ENCODE peak calls at places on chromosomes 3 and 15, in eight cellular contexts. B, Y, O, J, I, X, T and N are unnamed samples.

GRCh38 chr3:178236555-178237277 is 299.5 kb upstream of the KCNMB2 start:
- DNase-seq in X (no peak), O (no peak), Y (no peak), B (no peak), T (peak), J (no peak), I (no peak), N (no peak)

GRCh38 chr15:95262866-95263564 is 1031.7 kb downstream of the MCTP2 start:
- DNase-seq in I (no peak), O (no peak), J (no peak), T (no peak), Y (no peak), B (no peak), X (no peak), N (no peak)

GRCh38 chr15:62857411-62857853 is 185.1 kb upstream of the TPM1 start:
- DNase-seq in I (no peak), B (no peak), Y (peak), O (no peak), J (no peak), X (no peak), T (peak), N (no peak)

GRCh38 chr15:31034152-31034551 is 42.7 kb upstream of the MTMR10 start:
- DNase-seq in X (peak), J (peak), Y (no peak), B (no peak), T (peak), I (no peak), O (no peak), N (no peak)

GRCh38 chr3:182035324-182035723 is 323.6 kb downstream of the SOX2 start:
- DNase-seq in Y (no peak), J (no peak), I (no peak), T (no peak), O (peak), B (no peak), X (no peak), N (no peak)

GRCh38 chr15:70259030-70259424 is 161.3 kb upstream of the TLE3 start:
- DNase-seq in X (peak), B (no peak), T (no peak), Y (no peak), I (no peak), O (no peak), J (peak), N (no peak)

GRCh38 chr15:100999369-100999768 is 80.2 kb downstream of the LRRK1 start:
- DNase-seq in Y (no peak), J (no peak), B (no peak), I (no peak), X (no peak), O (no peak), T (peak), N (no peak)

GRCh38 chr3:57972421-57973111 is 35.7 kb upstream of the FLNB start:
- DNase-seq in Y (no peak), X (peak), O (no peak), J (no peak), I (no peak), T (peak), B (no peak), N (peak)

GRCh38 chr3:88626426-88627120 is 476.8 kb downstream of the C3orf38 start:
- DNase-seq in J (no peak), Y (no peak), O (no peak), I (no peak), X (no peak), B (no peak), T (no peak), N (no peak)

GRCh38 chr3:128902426-128902825 is 23.0 kb downstream of the ACAD9 start:
- DNase-seq in X (no peak), I (no peak), Y (no peak), O (no peak), B (no peak), J (no peak), T (no peak), N (no peak)

DNA sequence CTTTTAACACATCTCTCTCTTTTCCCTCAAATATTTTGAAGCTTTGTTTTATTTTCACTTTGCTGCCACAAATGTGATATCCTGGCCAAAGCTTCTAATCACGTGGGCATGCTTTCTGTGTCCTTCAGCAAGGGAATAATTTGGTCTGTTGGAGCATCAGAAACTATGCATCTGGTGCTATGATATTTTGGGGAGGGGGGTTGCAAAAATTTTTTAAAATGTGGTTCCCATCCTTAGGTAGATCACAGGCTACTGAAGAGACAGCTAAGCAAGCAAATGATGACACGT is 254.3 kb downstream of the GAP43 start:
- DNase-seq in Y (no peak), X (no peak), O (no peak), T (no peak), J (no peak), I (no peak), B (no peak), N (no peak)
- TF ChIP-seq EZH2phosphoT487 in Y (no peak), X (no peak), O (no peak), T (no peak), J (no peak), I (no peak), B (no peak), N (no peak)

DNA sequence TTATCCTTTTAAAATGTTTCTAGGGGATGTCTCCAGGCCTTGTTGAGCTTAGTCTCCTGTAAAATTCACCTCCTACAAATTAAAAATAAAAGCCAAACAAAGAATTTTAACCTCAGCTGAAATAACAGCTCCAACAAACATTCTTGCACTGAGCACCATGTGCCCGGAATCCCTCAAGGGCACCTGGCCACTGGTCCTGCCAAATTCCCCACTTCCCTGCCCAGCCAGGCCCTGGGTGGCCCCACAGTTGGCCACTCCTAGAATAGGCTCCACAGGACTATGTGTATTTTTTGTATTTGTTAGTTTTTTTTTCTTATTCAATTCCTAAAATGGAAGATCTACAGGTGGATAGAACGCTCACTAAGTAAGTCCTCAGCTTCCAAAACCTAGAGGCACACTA is 33.1 kb upstream of the PLA2G4E start:
- DNase-seq in I (no peak), Y (no peak), X (no peak), J (no peak), T (no peak), B (no peak), O (no peak), N (no peak)
- TF ChIP-seq CTCF in I (no peak), Y (no peak), X (no peak), J (no peak), T (no peak), B (no peak), O (no peak), N (no peak)

DNA sequence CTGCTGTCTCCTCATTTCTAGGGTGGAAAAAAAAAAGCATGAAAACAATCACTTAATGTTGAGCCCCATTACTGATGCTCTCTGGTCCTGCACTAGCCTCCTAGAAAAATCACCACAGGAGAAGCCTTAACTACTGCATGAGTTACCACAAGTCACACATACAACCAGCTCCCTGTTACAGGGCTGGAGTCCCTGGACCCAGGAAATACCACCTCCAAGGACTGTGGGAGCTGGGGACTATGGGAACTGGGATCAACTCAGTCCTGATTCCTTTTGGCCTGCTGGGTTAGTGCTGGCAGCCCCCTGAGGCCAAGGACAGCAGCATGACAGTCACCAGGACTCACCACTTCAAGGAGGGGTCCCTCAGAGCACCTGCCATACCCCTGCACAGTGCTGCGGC is 534 bp downstream of the NR1I2 start:
- DNase-seq in T (no peak), O (no peak), X (no peak), Y (no peak), B (no peak), J (no peak), I (no peak), N (no peak)
- H3K4me2 ChIP-seq in T (no peak), O (no peak), X (no peak), Y (no peak), B (no peak), J (peak), I (no peak), N (no peak)

GRCh38 chr3:5774337-5774736 is 586.8 kb downstream of the EDEM1 start:
- DNase-seq in X (no peak), J (no peak), T (no peak), I (no peak), Y (no peak), B (no peak), O (no peak), N (no peak)
- TF ChIP-seq EZH2phosphoT487 in X (no peak), J (no peak), T (no peak), I (no peak), Y (no peak), B (no peak), O (no peak), N (no peak)

GRCh38 chr3:189267981-189268613 is 96.3 kb downstream of the TPRG1 start:
- DNase-seq in X (no peak), O (no peak), I (peak), T (peak), J (no peak), B (peak), Y (no peak), N (peak)
- TF ChIP-seq CTCF in X (peak), O (peak), I (peak), T (peak), J (peak), B (peak), Y (peak), N (peak)

GRCh38 chr3:131789188-131789587 is 245.6 kb downstream of the CPNE4 start:
- DNase-seq in T (no peak), O (no peak), B (no peak), J (no peak), Y (no peak), I (no peak), X (no peak), N (no peak)
- H3K4me2 ChIP-seq in T (no peak), O (no peak), B (no peak), J (no peak), Y (no peak), I (no peak), X (no peak), N (no peak)

DNA sequence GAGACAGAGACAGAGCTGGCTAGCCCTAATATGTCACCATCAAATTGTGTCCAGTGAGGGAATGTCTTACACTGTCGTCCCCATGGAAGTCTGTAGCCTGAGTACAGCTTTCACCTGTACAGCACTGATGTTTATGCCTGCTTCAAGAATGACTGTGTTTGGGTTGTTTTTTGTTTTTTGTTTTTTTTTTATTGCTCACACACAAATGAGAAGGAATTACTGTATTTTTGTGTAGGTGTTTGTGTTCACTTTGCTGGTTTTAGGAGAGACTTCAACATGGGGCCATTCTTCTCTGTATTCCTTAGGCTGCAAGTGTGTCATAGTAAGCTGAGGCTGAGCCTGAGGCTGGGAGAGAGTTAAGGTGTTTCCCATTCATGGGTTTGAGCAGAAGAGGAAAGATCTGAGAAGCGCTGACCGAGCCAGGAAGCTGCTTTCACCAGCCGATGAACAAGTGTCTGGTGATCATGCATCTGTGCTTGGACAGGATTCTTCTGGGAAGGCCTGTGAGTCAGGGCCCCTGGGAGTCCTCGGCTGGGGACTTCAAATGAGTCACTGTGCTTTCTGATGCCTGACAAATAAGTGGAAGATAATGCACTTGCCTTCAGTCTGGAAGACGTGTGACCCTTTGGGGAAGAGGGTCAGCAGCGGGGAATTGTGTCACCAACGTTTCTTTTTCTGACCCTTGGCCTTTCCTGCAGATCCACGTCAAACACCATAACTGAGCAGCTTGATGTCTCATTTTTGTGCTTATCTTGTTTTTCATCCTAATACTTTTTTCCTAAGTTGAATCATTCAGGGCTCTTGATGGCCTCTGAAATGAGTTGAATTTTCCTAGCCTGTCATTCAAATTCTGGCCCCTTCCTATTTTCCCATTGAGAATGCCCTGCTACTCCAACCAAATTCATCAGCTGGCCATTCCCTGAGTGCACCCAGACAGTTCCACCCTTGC is 36.7 kb upstream of the ZBTB38 start:
- DNase-seq in O (no peak), B (peak), X (no peak), J (peak), I (no peak), Y (no peak), T (peak), N (no peak)
- TF ChIP-seq EZH2phosphoT487 in O (no peak), B (no peak), X (no peak), J (no peak), I (no peak), Y (no peak), T (no peak), N (no peak)

GRCh38 chr15:57345584-57345983 is 30.7 kb upstream of the CGNL1 start:
- DNase-seq in Y (no peak), X (no peak), O (peak), B (no peak), I (peak), T (peak), J (peak), N (peak)
- TF ChIP-seq CTCF in Y (no peak), X (no peak), O (no peak), B (peak), I (peak), T (peak), J (peak), N (peak)